ENCODE peak calls at places on chromosomes 13 and 19, in four cellular contexts. C, E, Q and A are unnamed samples.

GRCh38 chr13:26061947-26062346 is 10.1 kb upstream of the SHISA2 start:
- DNase-seq in C (no peak), E (no peak), Q (no peak), A (no peak)

GRCh38 chr13:110575322-110576069 is 14.0 kb upstream of the RAB20 start:
- DNase-seq in C (peak; percentile 42), E (peak; percentile 20), Q (no peak), A (peak; percentile 43)

GRCh38 chr19:1118999-1119398 is 15.2 kb downstream of the GPX4 start:
- DNase-seq in C (no peak), E (no peak), Q (no peak), A (no peak)

GRCh38 chr13:94247890-94248289 is 231.6 kb downstream of the DCT start:
- DNase-seq in C (no peak), E (no peak), Q (no peak), A (no peak)

GRCh38 chr13:105814902-105815250 is 720.6 kb downstream of the EFNB2 start:
- DNase-seq in C (no peak), E (no peak), Q (no peak), A (no peak)

GRCh38 chr19:9792191-9793050 is 23.9 kb upstream of the ZNF846 start:
- DNase-seq in C (peak; percentile 93), E (peak; percentile 71), Q (peak; percentile 96), A (peak; percentile 51)

GRCh38 chr13:50650478-50650877 is 193.0 kb downstream of the DLEU7 start:
- DNase-seq in C (no peak), E (no peak), Q (no peak), A (no peak)

GRCh38 chr19:6041991-6042421 is 64.1 kb upstream of the RANBP3 start:
- DNase-seq in C (no peak), E (no peak), Q (no peak), A (no peak)

GRCh38 chr13:74574964-74575728 is 440.9 kb upstream of the KLF12 start:
- DNase-seq in C (no peak), E (no peak), Q (no peak), A (no peak)

GRCh38 chr19:917323-918151 is at the start of gene KISS1R:
- DNase-seq in C (peak; percentile 81), E (peak; percentile 71), Q (no peak), A (no peak)

GRCh38 chr13:111255228-111255790 is 65.1 kb upstream of the TEX29 start:
- DNase-seq in C (no peak), E (no peak), Q (no peak), A (no peak)

GRCh38 chr13:44576396-44577235 is 486 bp upstream of the TSC22D1 start:
- DNase-seq in C (peak; percentile 18), E (no peak), Q (no peak), A (no peak)

GRCh38 chr13:98142427-98143156 is at the start of gene FARP1:
- DNase-seq in C (peak; percentile 49), E (peak; percentile 62), Q (no peak), A (no peak)

GRCh38 chr19:19098703-19099632 is 35.2 kb downstream of the SLC25A42 start:
- DNase-seq in C (no peak), E (peak; percentile 97), Q (no peak), A (no peak)

GRCh38 chr19:2780284-2780683 is 2.8 kb downstream of the SGTA start:
- DNase-seq in C (no peak), E (no peak), Q (no peak), A (no peak)

GRCh38 chr19:47723573-47723923 is 10.3 kb downstream of the EHD2 start:
- DNase-seq in C (no peak), E (peak; percentile 63), Q (no peak), A (no peak)

GRCh38 chr13:99421271-99421670 is 80.0 kb upstream of the TM9SF2 start:
- DNase-seq in C (no peak), E (no peak), Q (no peak), A (no peak)

GRCh38 chr13:37226966-37227365 is 121.5 kb upstream of the CSNK1A1L start:
- DNase-seq in C (no peak), E (no peak), Q (no peak), A (no peak)

GRCh38 chr19:6006896-6007295 is 29.0 kb upstream of the RANBP3 start:
- DNase-seq in C (no peak), E (no peak), Q (no peak), A (no peak)

GRCh38 chr13:110257408-110257807 is 49.5 kb downstream of the COL4A1 start:
- DNase-seq in C (no peak), E (no peak), Q (no peak), A (no peak)

GRCh38 chr19:17454579-17454978 is 6.1 kb upstream of the TMEM221 start:
- DNase-seq in C (no peak), E (no peak), Q (no peak), A (no peak)

GRCh38 chr13:74218291-74218690 is 84.1 kb upstream of the KLF12 start:
- DNase-seq in C (no peak), E (no peak), Q (no peak), A (no peak)

GRCh38 chr19:44260695-44261446 is 1.2 kb downstream of the ZNF233 start:
- DNase-seq in C (no peak), E (peak; percentile 6), Q (no peak), A (no peak)

GRCh38 chr13:113153810-113154748 is 4.4 kb upstream of the PROZ start:
- DNase-seq in C (peak; percentile 76), E (peak; percentile 49), Q (no peak), A (peak; percentile 3)

GRCh38 chr13:91166714-91167511 is 180.6 kb upstream of the MIR17HG start:
- DNase-seq in C (no peak), E (no peak), Q (no peak), A (no peak)

GRCh38 chr19:7191946-7192691 is 102.1 kb downstream of the INSR start:
- DNase-seq in C (no peak), E (no peak), Q (no peak), A (no peak)

GRCh38 chr19:58091251-58091995 is 6.6 kb downstream of the ZSCAN18 start:
- DNase-seq in C (no peak), E (no peak), Q (no peak), A (no peak)

GRCh38 chr13:51728972-51729371 is 75.0 kb downstream of the DHRS12 start:
- DNase-seq in C (no peak), E (no peak), Q (no peak), A (no peak)

GRCh38 chr19:16945762-16946465 is 57.1 kb downstream of the F2RL3 start:
- DNase-seq in C (no peak), E (no peak), Q (no peak), A (no peak)

GRCh38 chr13:23714672-23715071 is 144.5 kb downstream of the TNFRSF19 start:
- DNase-seq in C (no peak), E (no peak), Q (no peak), A (no peak)

GRCh38 chr19:17686592-17687042 is 1.5 kb downstream of the UNC13A start:
- DNase-seq in C (peak; percentile 81), E (no peak), Q (no peak), A (no peak)

GRCh38 chr19:29813665-29814064 is 1.9 kb downstream of the CCNE1 start:
- DNase-seq in C (no peak), E (no peak), Q (no peak), A (no peak)
- TF ChIP-seq ATF2 in C (no peak), E (no peak), Q (no peak), A (no peak)

GRCh38 chr19:46077815-46078167 is 37.0 kb upstream of the IGFL4 start:
- DNase-seq in C (no peak), E (no peak), Q (no peak), A (no peak)

GRCh38 chr19:46076031-46076880 is 35.5 kb upstream of the IGFL4 start:
- DNase-seq in C (no peak), E (no peak), Q (no peak), A (no peak)

GRCh38 chr19:46080561-46080960 is 39.8 kb upstream of the IGFL4 start:
- DNase-seq in C (no peak), E (no peak), Q (no peak), A (no peak)

GRCh38 chr19:46073268-46073922 is 32.6 kb upstream of the IGFL4 start:
- DNase-seq in C (no peak), E (no peak), Q (no peak), A (no peak)

DNA sequence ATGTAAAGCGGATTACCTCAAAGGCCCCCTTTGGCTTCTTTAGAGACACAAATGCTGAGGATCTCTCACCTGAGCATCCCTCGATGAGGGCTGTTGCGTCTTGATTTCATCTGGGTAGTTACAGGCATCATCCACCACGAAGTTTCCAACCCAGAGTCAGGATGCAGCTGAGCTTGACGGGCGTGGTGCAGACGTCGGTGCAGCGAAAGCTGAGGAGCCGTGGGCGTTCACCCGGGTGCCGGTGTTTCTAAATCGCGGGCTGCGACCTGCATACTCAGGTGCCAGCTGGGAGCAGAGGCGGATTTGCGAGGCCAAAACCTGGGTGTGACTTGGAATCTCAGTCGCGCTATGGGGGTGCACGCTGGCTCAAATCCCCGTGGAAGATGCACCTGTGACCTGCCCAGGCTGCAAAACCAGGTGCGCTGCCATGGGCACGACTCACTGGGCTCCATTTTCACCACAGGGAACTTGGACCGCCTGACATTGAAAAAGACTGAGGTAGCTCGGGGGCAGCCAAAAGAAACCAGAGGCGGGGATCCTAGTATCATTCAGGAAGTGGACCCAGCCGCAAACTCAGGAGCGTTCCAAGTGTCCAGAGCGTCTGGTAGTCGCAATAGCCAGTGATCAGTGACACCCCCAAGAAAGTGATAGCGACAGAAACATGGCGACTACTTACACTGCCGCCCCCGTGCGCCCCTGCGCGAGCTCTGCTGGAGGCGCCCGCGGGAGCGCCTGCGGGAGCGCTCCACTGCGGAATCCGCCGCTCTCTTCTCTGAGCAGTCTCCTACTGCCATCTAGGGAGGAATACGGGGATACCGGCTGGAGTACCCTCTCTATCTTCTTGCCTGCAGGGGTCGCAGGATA is 36.4 kb upstream of the IGFL4 start:
- DNase-seq in C (peak; percentile 90), E (peak; percentile 87), Q (peak; percentile 63), A (no peak)
- H3K4me2 ChIP-seq in C (peak overlapping the region; percentile 71), E (peak overlapping the region; percentile 94), Q (peak overlapping the region; percentile 80), A (no peak overlapping the region)

GRCh38 chr19:15283141-15283885 is 49.0 kb downstream of the BRD4 start:
- DNase-seq in C (no peak), E (no peak), Q (no peak), A (no peak)
- TF ChIP-seq ATF2 in C (no peak), E (no peak), Q (no peak), A (no peak)

GRCh38 chr19:41302624-41303351 is 7.2 kb upstream of the CCDC97 start:
- DNase-seq in C (no peak), E (no peak), Q (no peak), A (peak; percentile 47)

GRCh38 chr19:41305923-41306322 is 4.0 kb upstream of the CCDC97 start:
- DNase-seq in C (no peak), E (no peak), Q (no peak), A (no peak)

GRCh38 chr19:41303941-41304340 is 6.0 kb upstream of the CCDC97 start:
- DNase-seq in C (no peak), E (no peak), Q (no peak), A (no peak)

GRCh38 chr19:41306394-41306793 is 3.6 kb upstream of the CCDC97 start:
- DNase-seq in C (no peak), E (no peak), Q (no peak), A (no peak)

DNA sequence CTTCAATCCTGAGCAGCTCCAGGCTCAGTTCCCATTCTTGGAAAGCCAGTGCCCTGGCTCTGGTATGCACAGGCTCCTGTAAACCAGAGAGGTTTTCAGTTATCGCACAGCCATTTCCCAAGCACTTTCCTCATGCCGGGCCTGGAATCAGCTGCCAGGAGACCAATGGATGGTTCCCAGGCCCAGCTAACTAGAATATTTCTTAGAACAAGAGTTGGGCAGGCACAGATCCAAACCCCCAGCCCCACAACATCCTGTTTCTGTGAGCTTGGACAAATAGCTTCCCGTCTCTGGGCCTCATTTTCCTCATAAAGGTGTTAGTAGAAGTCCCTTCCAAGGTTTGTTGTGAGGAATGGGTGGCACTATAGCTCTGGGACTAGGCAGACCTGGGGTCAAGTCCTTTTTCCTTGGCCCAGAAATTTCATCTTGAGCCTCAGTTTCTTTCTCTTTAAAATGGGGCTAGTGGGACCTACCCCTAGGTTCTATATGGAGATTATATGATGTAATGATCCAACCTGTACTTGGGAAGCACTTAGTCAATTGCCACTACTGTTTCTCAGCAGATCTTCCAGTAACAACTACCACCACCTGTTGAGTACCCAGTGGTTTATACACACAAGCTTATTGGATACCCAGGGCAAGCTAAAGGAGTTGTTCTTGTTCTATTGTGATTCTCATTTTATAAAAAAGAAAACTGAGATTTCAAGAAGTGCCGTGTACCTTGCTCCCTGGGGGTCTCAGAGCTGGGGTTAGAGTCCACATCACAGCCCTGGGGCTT is 5.1 kb upstream of the CCDC97 start:
- DNase-seq in C (no peak), E (no peak), Q (no peak), A (no peak)
- H3K4me2 ChIP-seq in C (no peak overlapping the region), E (no peak overlapping the region), Q (no peak overlapping the region), A (no peak overlapping the region)